ENCODE peak calls at places on chromosomes 6 and 20, in four cellular contexts. L, P, M and N are unnamed samples.

GRCh38 chr6:34457392-34457746 is 8.5 kb upstream of the PACSIN1 start:
- DNase-seq in L (no peak), P (no peak), M (no peak), N (no peak)

GRCh38 chr20:49887828-49888340 is 27.4 kb downstream of the SPATA2 start:
- DNase-seq in M (peak), L (no peak), P (no peak), N (no peak)

GRCh38 chr6:87382861-87383260 is 24.9 kb upstream of the CFAP206 start:
- DNase-seq in M (no peak), L (no peak), P (no peak), N (no peak)

GRCh38 chr6:113203135-113203534 is 654.0 kb upstream of the MARCKS start:
- DNase-seq in M (no peak), P (no peak), L (no peak), N (no peak)

GRCh38 chr6:60643870-60644269 is 1642.2 kb downstream of the KHDRBS2 start:
- DNase-seq in M (no peak), P (no peak), L (no peak), N (no peak)

GRCh38 chr6:158060447-158061360 is 79.0 kb downstream of the SYNJ2 start:
- DNase-seq in P (peak), M (peak), L (no peak), N (peak)

GRCh38 chr20:50982372-50982771 is 23.8 kb downstream of the MOCS3 start:
- DNase-seq in M (no peak), L (no peak), P (no peak), N (no peak)

GRCh38 chr6:43937236-43938177 is 167.5 kb downstream of the VEGFA start:
- DNase-seq in L (no peak), M (peak), P (no peak), N (no peak)

GRCh38 chr20:54980321-54980960 is 505.0 kb downstream of the DOK5 start:
- DNase-seq in L (no peak), M (no peak), P (no peak), N (no peak)

GRCh38 chr6:48757661-48758060 is 646.7 kb upstream of the PTCHD4 start:
- DNase-seq in L (no peak), P (no peak), M (no peak), N (no peak)

GRCh38 chr20:3406481-3407425 is 716 bp downstream of the DNAAF9 start:
- DNase-seq in P (peak), M (no peak), L (peak), N (peak)

GRCh38 chr20:57509665-57510237 is 15.2 kb downstream of the CTCFL start:
- DNase-seq in M (no peak), L (no peak), P (no peak), N (no peak)

GRCh38 chr20:45987108-45987780 is 15.2 kb upstream of the ZNF335 start:
- DNase-seq in M (peak), L (peak), P (peak), N (peak)

GRCh38 chr6:130421567-130421966 is 55.8 kb downstream of the TMEM200A start:
- DNase-seq in L (no peak), M (no peak), P (no peak), N (no peak)

GRCh38 chr6:31114540-31114876 is at the start of gene PSORS1C1:
- DNase-seq in L (no peak), M (no peak), P (peak), N (peak)

GRCh38 chr6:37323568-37323967 is 30.2 kb upstream of the RNF8 start:
- DNase-seq in M (no peak), P (no peak), L (no peak), N (no peak)

GRCh38 chr6:126312013-126312665 is 27.8 kb upstream of the CENPW start:
- DNase-seq in M (no peak), P (no peak), L (no peak), N (no peak)

GRCh38 chr6:162070639-162071038 is 656.9 kb downstream of the PRKN start:
- DNase-seq in M (no peak), P (no peak), L (no peak), N (no peak)

GRCh38 chr6:152749336-152749735 is 1.3 kb upstream of the VIP start:
- DNase-seq in P (no peak), M (no peak), L (no peak), N (no peak)

GRCh38 chr6:82877213-82878195 is 188.1 kb downstream of the UBE3D start:
- DNase-seq in L (no peak), P (no peak), M (no peak), N (no peak)

GRCh38 chr6:168803874-168804273 is 362.9 kb downstream of the SMOC2 start:
- DNase-seq in L (no peak), P (no peak), M (no peak), N (no peak)

GRCh38 chr20:10572853-10573252 is 100.9 kb downstream of the JAG1 start:
- DNase-seq in P (no peak), M (no peak), L (no peak), N (no peak)

GRCh38 chr20:4164246-4164645 is 148.9 kb upstream of the RNF24 start:
- DNase-seq in P (no peak), M (no peak), L (no peak), N (no peak)

GRCh38 chr6:55980627-55981211 is 105.3 kb upstream of the BMP5 start:
- DNase-seq in M (no peak), P (no peak), L (no peak), N (no peak)

GRCh38 chr6:40160826-40161225 is 226.6 kb upstream of the MOCS1 start:
- DNase-seq in M (no peak), L (no peak), P (no peak), N (no peak)

GRCh38 chr6:5085638-5086293 is 625 bp downstream of the PPP1R3G start:
- DNase-seq in L (no peak), M (peak), P (no peak), N (no peak)

GRCh38 chr6:111011360-111012142 is 29.7 kb downstream of the RPF2 start:
- DNase-seq in L (no peak), P (no peak), M (no peak), N (no peak)

GRCh38 chr6:125198285-125199009 is 44.9 kb downstream of the TPD52L1 start:
- DNase-seq in M (no peak), L (no peak), P (no peak), N (no peak)

GRCh38 chr20:50216543-50217206 is 26.0 kb downstream of the CEBPB start:
- DNase-seq in M (no peak), L (no peak), P (no peak), N (no peak)

GRCh38 chr6:16256781-16257180 is 18.4 kb downstream of the GMPR start:
- DNase-seq in M (no peak), L (no peak), P (no peak), N (no peak)

GRCh38 chr20:49768204-49769124 is 44.2 kb upstream of the SLC9A8 start:
- DNase-seq in L (no peak), M (peak), P (no peak), N (no peak)

GRCh38 chr20:44424039-44424495 is 51.6 kb upstream of the TTPAL start:
- DNase-seq in M (no peak), L (no peak), P (no peak), N (no peak)

GRCh38 chr6:39192736-39193135 is 36.5 kb downstream of the KCNK5 start:
- DNase-seq in L (no peak), M (no peak), P (no peak), N (no peak)

GRCh38 chr6:97440590-97441176 is 157.7 kb upstream of the MMS22L start:
- DNase-seq in P (peak), L (no peak), M (no peak), N (peak)

GRCh38 chr6:129686941-129687627 is 22.9 kb downstream of the ARHGAP18 start:
- DNase-seq in P (no peak), L (peak), M (no peak), N (no peak)

GRCh38 chr6:89956182-89956581 is 61.9 kb downstream of the GJA10 start:
- DNase-seq in P (no peak), L (no peak), M (no peak), N (no peak)